ENCODE peak calls at places on chromosomes 2 and 18, in nine cellular contexts. One of them, this sample, is unnamed.

GRCh38 chr2:44740678-44741077 is 200.8 kb upstream of the SIX3 start:
- DNase-seq in HT1080: peak
- DNase-seq in GM23248: peak
- DNase-seq in CMK: peak
- DNase-seq in ovary: no peak
- DNase-seq in foreskin melanocyte: no peak
- DNase-seq in left cardiac atrium: no peak
- DNase-seq in lower leg skin: no peak
- DNase-seq in nucleus accumbens: no peak
- DNase-seq in this sample: no peak

GRCh38 chr2:197247083-197247482 is 63.5 kb downstream of the ANKRD44 start:
- DNase-seq in HT1080: no peak
- DNase-seq in GM23248: no peak
- DNase-seq in CMK: no peak
- DNase-seq in ovary: no peak
- DNase-seq in foreskin melanocyte: peak
- DNase-seq in left cardiac atrium: no peak
- DNase-seq in lower leg skin: no peak
- DNase-seq in nucleus accumbens: no peak
- DNase-seq in this sample: no peak

GRCh38 chr18:61854578-61854977 is 38.2 kb downstream of the RNF152 start:
- DNase-seq in HT1080: no peak
- DNase-seq in GM23248: no peak
- DNase-seq in CMK: no peak
- DNase-seq in ovary: no peak
- DNase-seq in foreskin melanocyte: no peak
- DNase-seq in left cardiac atrium: no peak
- DNase-seq in lower leg skin: no peak
- DNase-seq in nucleus accumbens: no peak
- DNase-seq in this sample: no peak

GRCh38 chr2:172927381-172928357 is 148.0 kb upstream of the MAP3K20 start:
- DNase-seq in HT1080: no peak
- DNase-seq in GM23248: peak
- DNase-seq in CMK: no peak
- DNase-seq in ovary: no peak
- DNase-seq in foreskin melanocyte: no peak
- DNase-seq in left cardiac atrium: peak
- DNase-seq in lower leg skin: no peak
- DNase-seq in nucleus accumbens: no peak
- DNase-seq in this sample: no peak

GRCh38 chr2:155223781-155224406 is 525.4 kb downstream of the KCNJ3 start:
- DNase-seq in HT1080: no peak
- DNase-seq in GM23248: peak
- DNase-seq in CMK: no peak
- DNase-seq in ovary: no peak
- DNase-seq in foreskin melanocyte: peak
- DNase-seq in left cardiac atrium: no peak
- DNase-seq in lower leg skin: no peak
- DNase-seq in nucleus accumbens: no peak
- DNase-seq in this sample: no peak

GRCh38 chr2:31442376-31442775 is 27.8 kb upstream of the XDH start:
- DNase-seq in HT1080: no peak
- DNase-seq in GM23248: no peak
- DNase-seq in CMK: no peak
- DNase-seq in ovary: no peak
- DNase-seq in foreskin melanocyte: no peak
- DNase-seq in left cardiac atrium: no peak
- DNase-seq in lower leg skin: no peak
- DNase-seq in nucleus accumbens: no peak
- DNase-seq in this sample: no peak

GRCh38 chr18:10851824-10852225 is 297.5 kb downstream of the PIEZO2 start:
- DNase-seq in HT1080: peak
- DNase-seq in GM23248: peak
- DNase-seq in CMK: no peak
- DNase-seq in ovary: no peak
- DNase-seq in foreskin melanocyte: peak
- DNase-seq in left cardiac atrium: no peak
- DNase-seq in lower leg skin: no peak
- DNase-seq in nucleus accumbens: no peak
- DNase-seq in this sample: no peak

GRCh38 chr2:73253400-73253799 is 19.3 kb downstream of the CCT7 start:
- DNase-seq in HT1080: no peak
- DNase-seq in GM23248: no peak
- DNase-seq in CMK: no peak
- DNase-seq in ovary: no peak
- DNase-seq in foreskin melanocyte: no peak
- DNase-seq in left cardiac atrium: no peak
- DNase-seq in lower leg skin: peak
- DNase-seq in nucleus accumbens: no peak
- DNase-seq in this sample: no peak

GRCh38 chr18:11147962-11148654 is 1.3 kb downstream of the PIEZO2 start:
- DNase-seq in HT1080: no peak
- DNase-seq in GM23248: peak
- DNase-seq in CMK: no peak
- DNase-seq in ovary: no peak
- DNase-seq in foreskin melanocyte: no peak
- DNase-seq in left cardiac atrium: no peak
- DNase-seq in lower leg skin: no peak
- DNase-seq in nucleus accumbens: no peak
- DNase-seq in this sample: no peak

GRCh38 chr2:239719791-239720410 is 305.2 kb downstream of the NDUFA10 start:
- DNase-seq in HT1080: no peak
- DNase-seq in GM23248: no peak
- DNase-seq in CMK: no peak
- DNase-seq in ovary: no peak
- DNase-seq in foreskin melanocyte: no peak
- DNase-seq in left cardiac atrium: no peak
- DNase-seq in lower leg skin: peak
- DNase-seq in nucleus accumbens: no peak
- DNase-seq in this sample: no peak

GRCh38 chr18:79578396-79579260 is 101.0 kb upstream of the CTDP1 start:
- DNase-seq in HT1080: no peak
- DNase-seq in GM23248: peak
- DNase-seq in CMK: no peak
- DNase-seq in ovary: peak
- DNase-seq in foreskin melanocyte: no peak
- DNase-seq in left cardiac atrium: no peak
- DNase-seq in lower leg skin: peak
- DNase-seq in nucleus accumbens: no peak
- DNase-seq in this sample: no peak

GRCh38 chr2:120734930-120735611 is 597 bp upstream of the GLI2 start:
- DNase-seq in HT1080: no peak
- DNase-seq in GM23248: peak
- DNase-seq in CMK: no peak
- DNase-seq in ovary: peak
- DNase-seq in foreskin melanocyte: no peak
- DNase-seq in left cardiac atrium: no peak
- DNase-seq in lower leg skin: peak
- DNase-seq in nucleus accumbens: no peak
- DNase-seq in this sample: no peak

GRCh38 chr2:230987137-230988020 is 8.5 kb upstream of the SPATA3 start:
- DNase-seq in HT1080: peak
- DNase-seq in GM23248: peak
- DNase-seq in CMK: peak
- DNase-seq in ovary: peak
- DNase-seq in foreskin melanocyte: peak
- DNase-seq in left cardiac atrium: peak
- DNase-seq in lower leg skin: peak
- DNase-seq in nucleus accumbens: peak
- DNase-seq in this sample: peak

GRCh38 chr2:112795720-112796119 is 11.4 kb upstream of the IL1A start:
- DNase-seq in HT1080: no peak
- DNase-seq in GM23248: no peak
- DNase-seq in CMK: no peak
- DNase-seq in ovary: no peak
- DNase-seq in foreskin melanocyte: no peak
- DNase-seq in left cardiac atrium: no peak
- DNase-seq in lower leg skin: no peak
- DNase-seq in nucleus accumbens: no peak
- DNase-seq in this sample: no peak

GRCh38 chr2:23447405-23447804 is 62.4 kb downstream of the KLHL29 start:
- DNase-seq in HT1080: no peak
- DNase-seq in GM23248: no peak
- DNase-seq in CMK: no peak
- DNase-seq in ovary: no peak
- DNase-seq in foreskin melanocyte: no peak
- DNase-seq in left cardiac atrium: no peak
- DNase-seq in lower leg skin: no peak
- DNase-seq in nucleus accumbens: no peak
- DNase-seq in this sample: no peak

GRCh38 chr2:31380243-31380642 is 34.3 kb downstream of the XDH start:
- DNase-seq in HT1080: no peak
- DNase-seq in GM23248: no peak
- DNase-seq in CMK: no peak
- DNase-seq in ovary: no peak
- DNase-seq in foreskin melanocyte: no peak
- DNase-seq in left cardiac atrium: no peak
- DNase-seq in lower leg skin: no peak
- DNase-seq in nucleus accumbens: no peak
- DNase-seq in this sample: no peak

GRCh38 chr2:152098033-152098797 is 629 bp downstream of the CACNB4 start:
- DNase-seq in HT1080: no peak
- DNase-seq in GM23248: peak
- DNase-seq in CMK: no peak
- DNase-seq in ovary: peak
- DNase-seq in foreskin melanocyte: no peak
- DNase-seq in left cardiac atrium: peak
- DNase-seq in lower leg skin: peak
- DNase-seq in nucleus accumbens: no peak
- DNase-seq in this sample: no peak

GRCh38 chr2:72940786-72941185 is 23.5 kb downstream of the EMX1 start:
- DNase-seq in HT1080: no peak
- DNase-seq in GM23248: peak
- DNase-seq in CMK: no peak
- DNase-seq in ovary: no peak
- DNase-seq in foreskin melanocyte: no peak
- DNase-seq in left cardiac atrium: no peak
- DNase-seq in lower leg skin: no peak
- DNase-seq in nucleus accumbens: no peak
- DNase-seq in this sample: no peak

GRCh38 chr2:29481313-29481712 is 366.1 kb downstream of the CLIP4 start:
- DNase-seq in HT1080: no peak
- DNase-seq in GM23248: no peak
- DNase-seq in CMK: no peak
- DNase-seq in ovary: no peak
- DNase-seq in foreskin melanocyte: no peak
- DNase-seq in left cardiac atrium: no peak
- DNase-seq in lower leg skin: no peak
- DNase-seq in nucleus accumbens: no peak
- DNase-seq in this sample: no peak

GRCh38 chr2:72950558-72951255 is 33.4 kb downstream of the EMX1 start:
- DNase-seq in HT1080: no peak
- DNase-seq in GM23248: peak
- DNase-seq in CMK: no peak
- DNase-seq in ovary: no peak
- DNase-seq in foreskin melanocyte: no peak
- DNase-seq in left cardiac atrium: no peak
- DNase-seq in lower leg skin: no peak
- DNase-seq in nucleus accumbens: no peak
- DNase-seq in this sample: no peak

GRCh38 chr18:36724169-36724568 is 104.6 kb downstream of the TPGS2 start:
- DNase-seq in HT1080: no peak
- DNase-seq in GM23248: no peak
- DNase-seq in CMK: no peak
- DNase-seq in ovary: no peak
- DNase-seq in foreskin melanocyte: no peak
- DNase-seq in left cardiac atrium: no peak
- DNase-seq in lower leg skin: no peak
- DNase-seq in nucleus accumbens: no peak
- DNase-seq in this sample: no peak

GRCh38 chr2:53058526-53058925 is 709.1 kb upstream of the CHAC2 start:
- DNase-seq in HT1080: peak
- DNase-seq in GM23248: peak
- DNase-seq in CMK: no peak
- DNase-seq in ovary: no peak
- DNase-seq in foreskin melanocyte: no peak
- DNase-seq in left cardiac atrium: no peak
- DNase-seq in lower leg skin: no peak
- DNase-seq in nucleus accumbens: no peak
- DNase-seq in this sample: no peak

GRCh38 chr2:134218928-134219707 is 34.8 kb upstream of the MGAT5 start:
- DNase-seq in HT1080: no peak
- DNase-seq in GM23248: no peak
- DNase-seq in CMK: no peak
- DNase-seq in ovary: no peak
- DNase-seq in foreskin melanocyte: peak
- DNase-seq in left cardiac atrium: no peak
- DNase-seq in lower leg skin: no peak
- DNase-seq in nucleus accumbens: no peak
- DNase-seq in this sample: no peak

GRCh38 chr18:72704202-72704601 is 160.1 kb upstream of the CBLN2 start:
- DNase-seq in HT1080: no peak
- DNase-seq in GM23248: no peak
- DNase-seq in CMK: no peak
- DNase-seq in ovary: no peak
- DNase-seq in foreskin melanocyte: no peak
- DNase-seq in left cardiac atrium: no peak
- DNase-seq in lower leg skin: no peak
- DNase-seq in nucleus accumbens: no peak
- DNase-seq in this sample: no peak

GRCh38 chr2:206230060-206230890 is 44.2 kb upstream of the ZDBF2 start:
- DNase-seq in HT1080: no peak
- DNase-seq in GM23248: peak
- DNase-seq in CMK: no peak
- DNase-seq in ovary: no peak
- DNase-seq in foreskin melanocyte: peak
- DNase-seq in left cardiac atrium: no peak
- DNase-seq in lower leg skin: no peak
- DNase-seq in nucleus accumbens: no peak
- DNase-seq in this sample: no peak

GRCh38 chr2:28633739-28634138 is 117.9 kb upstream of the PPP1CB start:
- DNase-seq in HT1080: peak
- DNase-seq in GM23248: peak
- DNase-seq in CMK: no peak
- DNase-seq in ovary: peak
- DNase-seq in foreskin melanocyte: no peak
- DNase-seq in left cardiac atrium: no peak
- DNase-seq in lower leg skin: no peak
- DNase-seq in nucleus accumbens: no peak
- DNase-seq in this sample: no peak

GRCh38 chr2:81304154-81304830 is 999.7 kb upstream of the LRRTM1 start:
- DNase-seq in HT1080: peak
- DNase-seq in GM23248: no peak
- DNase-seq in CMK: no peak
- DNase-seq in ovary: no peak
- DNase-seq in foreskin melanocyte: no peak
- DNase-seq in left cardiac atrium: no peak
- DNase-seq in lower leg skin: no peak
- DNase-seq in nucleus accumbens: no peak
- DNase-seq in this sample: no peak

GRCh38 chr18:6661692-6662415 is 67.7 kb upstream of the ARHGAP28 start:
- DNase-seq in HT1080: no peak
- DNase-seq in GM23248: no peak
- DNase-seq in CMK: no peak
- DNase-seq in ovary: no peak
- DNase-seq in foreskin melanocyte: no peak
- DNase-seq in left cardiac atrium: no peak
- DNase-seq in lower leg skin: no peak
- DNase-seq in nucleus accumbens: no peak
- DNase-seq in this sample: no peak

This sample was measured in C1 segment of cervical spinal cord.